ENCODE peak calls at places on chromosomes 16 and 17, in six cellular contexts. O is GM23248; A is EL; L is stimulated activated CD4-positive, alpha-beta T cell treated with anti-CD3 and anti-CD28 coated beads, TNF-alpha, amount 100 ng/mL, for 48 hours; W is MCF 10A; G is GF-D8. B is an unnamed sample.

GRCh38 chr16:1132431-1132830 is 20.5 kb upstream of the CACNA1H start:
- DNase-seq in W (no peak), L (no peak), O (no peak), G (no peak), A (no peak), B (no peak)

GRCh38 chr16:88454315-88455057 is 1.4 kb downstream of the ZFPM1 start:
- DNase-seq in O (peak; percentile 30), W (no peak), G (no peak), L (peak; percentile 31), A (peak; percentile 34), B (no peak)

GRCh38 chr17:40062347-40063033 is at the start of gene THRA:
- DNase-seq in A (peak; percentile 58), O (peak; percentile 86), L (peak; percentile 65), G (no peak), W (peak; percentile 46), B (peak; percentile 57)

GRCh38 chr16:5450435-5451104 is 353.0 kb upstream of the EEF2KMT start:
- DNase-seq in G (no peak), O (no peak), W (no peak), A (no peak), L (no peak), B (no peak)

GRCh38 chr16:52873997-52874500 is 178.6 kb downstream of the CHD9NB start:
- DNase-seq in O (no peak), W (no peak), G (no peak), A (no peak), L (no peak), B (no peak)

GRCh38 chr17:62692721-62693431 is 65.4 kb downstream of the MRC2 start:
- DNase-seq in O (peak; percentile 61), A (peak; percentile 42), L (no peak), G (no peak), W (no peak), B (no peak)

GRCh38 chr17:10127819-10128375 is 70.5 kb downstream of the GAS7 start:
- DNase-seq in O (peak; percentile 98), G (no peak), A (peak; percentile 81), W (no peak), L (no peak), B (peak; percentile 67)

GRCh38 chr17:77735051-77735340 is 223.5 kb upstream of the TNRC6C start:
- DNase-seq in W (no peak), O (no peak), G (no peak), L (no peak), A (no peak), B (no peak)

GRCh38 chr17:73126716-73127473 is 34.4 kb upstream of the SLC39A11 start:
- DNase-seq in A (peak; percentile 53), O (peak; percentile 17), G (no peak), W (no peak), L (no peak), B (no peak)

GRCh38 chr16:52537463-52537862 is 9.5 kb downstream of the TOX3 start:
- DNase-seq in O (no peak), G (no peak), W (no peak), A (no peak), L (no peak), B (no peak)

GRCh38 chr17:79619196-79619595 is 8.3 kb upstream of the RBFOX3 start:
- DNase-seq in W (no peak), L (no peak), G (no peak), O (no peak), A (no peak), B (no peak)

GRCh38 chr16:2015117-2015946 is 4.3 kb upstream of the NPW start:
- DNase-seq in G (no peak), A (no peak), O (no peak), W (peak; percentile 96), L (no peak), B (no peak)

GRCh38 chr17:10875411-10875810 is 37.5 kb upstream of the PIRT start:
- DNase-seq in A (peak; percentile 2), O (peak; percentile 44), W (no peak), L (peak; percentile 8), G (no peak), B (no peak)

GRCh38 chr16:49652441-49653175 is 203.3 kb downstream of the ZNF423 start:
- DNase-seq in A (peak; percentile 65), W (no peak), L (no peak), O (peak; percentile 95), G (no peak), B (no peak)

GRCh38 chr17:64507418-64507766 is 615 bp downstream of the CEP95 start:
- DNase-seq in W (peak; percentile 72), L (peak; percentile 12), A (peak; percentile 69), O (peak; percentile 91), G (peak; percentile 27), B (peak; percentile 39)

GRCh38 chr16:67546091-67546501 is 16.2 kb upstream of the CTCF start:
- DNase-seq in L (no peak), W (no peak), O (no peak), A (no peak), G (no peak), B (no peak)

GRCh38 chr16:50708373-50709060 is 15.1 kb downstream of the NOD2 start:
- DNase-seq in O (no peak), L (no peak), G (peak; percentile 40), A (no peak), W (no peak), B (no peak)

GRCh38 chr17:47324224-47325020 is 667 bp downstream of the EFCAB13 start:
- DNase-seq in G (peak; percentile 83), W (peak; percentile 23), A (peak; percentile 67), O (peak; percentile 72), L (peak; percentile 18), B (peak; percentile 60)

GRCh38 chr17:43043306-43043705 is 18.3 kb downstream of the RND2 start:
- DNase-seq in L (no peak), W (no peak), G (no peak), O (peak; percentile 45), A (no peak), B (no peak)

GRCh38 chr17:79849953-79850352 is 10.7 kb upstream of the CBX4 start:
- DNase-seq in W (no peak), A (no peak), O (no peak), G (no peak), L (no peak), B (no peak)

GRCh38 chr17:76501018-76501826 is at the start of gene RHBDF2:
- DNase-seq in G (peak; percentile 87), A (peak; percentile 87), O (peak; percentile 85), W (peak; percentile 84), L (peak; percentile 95), B (peak; percentile 88)

GRCh38 chr17:75637143-75637538 is 3.9 kb downstream of the SMIM5 start:
- DNase-seq in G (no peak), O (no peak), A (no peak), L (no peak), W (no peak), B (no peak)

GRCh38 chr16:20884240-20884556 is 16.0 kb downstream of the DCUN1D3 start:
- DNase-seq in O (peak; percentile 65), G (no peak), W (peak; percentile 61), L (no peak), A (peak; percentile 40), B (no peak)

GRCh38 chr17:17387461-17388362 is 84.5 kb downstream of the NT5M start:
- DNase-seq in A (no peak), L (no peak), G (no peak), W (peak; percentile 70), O (peak; percentile 12), B (no peak)

GRCh38 chr16:60905806-60906205 is 1130.4 kb downstream of the CDH8 start:
- DNase-seq in A (no peak), O (no peak), G (no peak), L (no peak), W (no peak), B (no peak)

GRCh38 chr16:78786635-78787034 is 687.2 kb downstream of the WWOX start:
- DNase-seq in G (no peak), A (no peak), W (peak; percentile 20), O (no peak), L (no peak), B (no peak)

GRCh38 chr17:83133302-83134121 is 54.1 kb downstream of the METRNL start:
- DNase-seq in G (no peak), A (peak; percentile 71), L (no peak), O (peak; percentile 49), W (peak; percentile 46), B (no peak)

GRCh38 chr16:52078716-52079655 is 468.0 kb downstream of the TOX3 start:
- DNase-seq in A (no peak), L (no peak), W (no peak), G (no peak), O (no peak), B (no peak)

GRCh38 chr16:82031116-82032084 is 3.7 kb upstream of the HSD17B2 start:
- DNase-seq in L (no peak), O (peak; percentile 83), W (peak; percentile 81), A (peak; percentile 60), G (no peak), B (peak; percentile 32)

GRCh38 chr17:47239663-47240374 is 13.8 kb upstream of the ITGB3 start:
- DNase-seq in L (no peak), G (peak; percentile 87), O (peak; percentile 99), W (peak; percentile 99), A (peak; percentile 100), B (peak; percentile 34)

GRCh38 chr16:65884018-65884417 is 482.5 kb upstream of the CDH5 start:
- DNase-seq in O (peak; percentile 18), W (peak; percentile 61), G (no peak), L (no peak), A (peak; percentile 73), B (no peak)

GRCh38 chr16:67552476-67552875 is 9.8 kb upstream of the CTCF start:
- DNase-seq in A (no peak), L (no peak), G (peak; percentile 45), O (no peak), W (no peak), B (no peak)

GRCh38 chr16:88505405-88506082 is 52.5 kb downstream of the ZFPM1 start:
- DNase-seq in G (no peak), O (peak; percentile 47), W (peak; percentile 47), L (peak; percentile 20), A (peak; percentile 10), B (peak; percentile 8)

GRCh38 chr16:8919934-8920465 is 37.8 kb downstream of the LITAFD start:
- DNase-seq in A (no peak), G (no peak), O (no peak), W (no peak), L (no peak), B (no peak)

GRCh38 chr16:14285542-14286380 is 214.6 kb downstream of the MRTFB start:
- DNase-seq in L (peak; percentile 82), O (peak; percentile 90), A (peak; percentile 96), G (peak; percentile 75), W (peak; percentile 92), B (peak; percentile 98)

GRCh38 chr17:78785663-78786057 is 3.6 kb upstream of the CYTH1 start:
- DNase-seq in A (no peak), L (no peak), O (no peak), W (no peak), G (no peak), B (no peak)

GRCh38 chr16:58087209-58087913 is 41.8 kb downstream of the CFAP20 start:
- DNase-seq in G (no peak), O (no peak), L (no peak), W (no peak), A (no peak), B (no peak)

GRCh38 chr17:52995127-52995526 is 827.6 kb upstream of the KIF2B start:
- DNase-seq in O (no peak), G (no peak), W (no peak), A (no peak), L (no peak), B (no peak)

GRCh38 chr17:72101526-72101925 is 19.3 kb upstream of the SOX9 start:
- DNase-seq in W (no peak), O (no peak), L (no peak), A (no peak), G (no peak), B (no peak)